ENCODE peak calls at places on chromosome 6, in eight cellular contexts. V is left cardiac atrium; Z is stimulated activated CD4-positive, alpha-beta T cell treated with anti-CD3 and anti-CD28 coated beads, Interleukin-15, amount 100 ng/mL, for 24 hours; H is HEK293T; E is cardiac muscle cell; W is substantia nigra; Y is D341Med; U is H1. I is an unnamed sample.

GRCh38 chr6:74268821-74269600 is 573.0 kb downstream of the CD109 start:
- DNase-seq in V (no peak), Z (no peak), U (no peak), E (no peak), W (no peak), H (no peak), Y (no peak), I (no peak)

GRCh38 chr6:104951677-104952076 is 5.2 kb upstream of the LIN28B start:
- DNase-seq in V (no peak), W (no peak), H (no peak), U (no peak), Y (no peak), E (no peak), Z (no peak), I (no peak)

GRCh38 chr6:138695193-138695592 is 78.4 kb upstream of the CCDC28A start:
- DNase-seq in E (no peak), Y (no peak), V (no peak), U (no peak), W (no peak), H (no peak), Z (no peak), I (no peak)

GRCh38 chr6:90028080-90028778 is 134.0 kb downstream of the GJA10 start:
- DNase-seq in E (no peak), V (no peak), Z (no peak), U (no peak), H (no peak), W (no peak), Y (peak), I (peak)

GRCh38 chr6:29965873-29966601 is 23.7 kb downstream of the HLA-A start:
- DNase-seq in U (no peak), H (no peak), V (peak), E (peak), W (peak), Y (no peak), Z (peak), I (peak)

GRCh38 chr6:74598473-74599393 is 607.1 kb downstream of the COL12A1 start:
- DNase-seq in U (no peak), E (no peak), Z (no peak), V (no peak), W (no peak), H (no peak), Y (no peak), I (no peak)

GRCh38 chr6:47093169-47093568 is 51.0 kb upstream of the ADGRF1 start:
- DNase-seq in H (no peak), E (no peak), Y (no peak), W (no peak), V (no peak), Z (no peak), U (no peak), I (no peak)

GRCh38 chr6:126804255-126805064 is 314.0 kb upstream of the RSPO3 start:
- DNase-seq in U (no peak), Z (peak), Y (peak), E (peak), H (peak), V (no peak), W (peak), I (peak)

I was measured in SK-N-DZ.